ENCODE peak calls at places on chromosomes 4 and X, in five cellular contexts. One of them, this sample, is unnamed.

GRCh38 chr4:7785017-7785416 is 154.6 kb downstream of the AFAP1 start:
- DNase-seq in NCI-H1092: no peak
- DNase-seq in mucosa of descending colon: no peak
- DNase-seq in NCI-H82: no peak
- DNase-seq in GM13977: peak; percentile 17
- DNase-seq in this sample: no peak

GRCh38 chr4:101689220-101689619 is 101.3 kb upstream of the BANK1 start:
- DNase-seq in GM13977: no peak
- DNase-seq in mucosa of descending colon: no peak
- DNase-seq in NCI-H1092: no peak
- DNase-seq in NCI-H82: no peak
- DNase-seq in this sample: no peak

GRCh38 chrX:10615931-10616780 is 4.2 kb downstream of the MID1 start:
- DNase-seq in GM13977: peak; percentile 56
- DNase-seq in NCI-H1092: peak; percentile 24
- DNase-seq in NCI-H82: peak; percentile 60
- DNase-seq in mucosa of descending colon: no peak
- DNase-seq in this sample: no peak

GRCh38 chr4:169615467-169616106 is 3.2 kb upstream of the NEK1 start:
- DNase-seq in NCI-H1092: no peak
- DNase-seq in GM13977: no peak
- DNase-seq in NCI-H82: no peak
- DNase-seq in mucosa of descending colon: no peak
- DNase-seq in this sample: no peak

GRCh38 chrX:65933085-65933589 is 106.7 kb downstream of the VSIG4 start:
- DNase-seq in mucosa of descending colon: no peak
- DNase-seq in GM13977: no peak
- DNase-seq in NCI-H82: no peak
- DNase-seq in NCI-H1092: no peak
- DNase-seq in this sample: no peak

GRCh38 chrX:13688772-13689518 is at the start of gene RAB9A:
- DNase-seq in GM13977: peak; percentile 86
- DNase-seq in NCI-H1092: peak; percentile 65
- DNase-seq in NCI-H82: peak; percentile 87
- DNase-seq in mucosa of descending colon: peak; percentile 90
- DNase-seq in this sample: peak; percentile 21

GRCh38 chr4:55169352-55169959 is 44.1 kb upstream of the KDR start:
- DNase-seq in NCI-H1092: no peak
- DNase-seq in NCI-H82: no peak
- DNase-seq in mucosa of descending colon: no peak
- DNase-seq in GM13977: no peak
- DNase-seq in this sample: peak; percentile 61

GRCh38 chrX:148665001-148665400 is 164.6 kb downstream of the AFF2 start:
- DNase-seq in mucosa of descending colon: no peak
- DNase-seq in NCI-H1092: no peak
- DNase-seq in GM13977: no peak
- DNase-seq in NCI-H82: no peak
- DNase-seq in this sample: no peak

GRCh38 chr4:122673252-122673651 is 52.4 kb upstream of the IL21 start:
- DNase-seq in GM13977: no peak
- DNase-seq in NCI-H82: no peak
- DNase-seq in mucosa of descending colon: no peak
- DNase-seq in NCI-H1092: no peak
- DNase-seq in this sample: no peak

GRCh38 chr4:152460488-152460887 is 75.4 kb downstream of the FBXW7 start:
- DNase-seq in GM13977: peak; percentile 30
- DNase-seq in NCI-H1092: no peak
- DNase-seq in NCI-H82: no peak
- DNase-seq in mucosa of descending colon: no peak
- DNase-seq in this sample: no peak

GRCh38 chrX:139203681-139204575 is 326.6 kb upstream of the F9 start:
- DNase-seq in NCI-H82: peak; percentile 38
- DNase-seq in NCI-H1092: no peak
- DNase-seq in mucosa of descending colon: peak; percentile 48
- DNase-seq in GM13977: no peak
- DNase-seq in this sample: no peak

GRCh38 chr4:98334461-98334860 is 73.3 kb downstream of the RAP1GDS1 start:
- DNase-seq in NCI-H82: no peak
- DNase-seq in NCI-H1092: no peak
- DNase-seq in GM13977: no peak
- DNase-seq in mucosa of descending colon: no peak
- DNase-seq in this sample: no peak

GRCh38 chr4:184282895-184283654 is 65.4 kb upstream of the ENPP6 start:
- DNase-seq in NCI-H82: no peak
- DNase-seq in NCI-H1092: peak; percentile 9
- DNase-seq in mucosa of descending colon: no peak
- DNase-seq in GM13977: peak; percentile 71
- DNase-seq in this sample: peak; percentile 57

GRCh38 chrX:23334871-23335599 is 386 bp downstream of the PTCHD1 start:
- DNase-seq in mucosa of descending colon: no peak
- DNase-seq in NCI-H82: peak; percentile 26
- DNase-seq in GM13977: peak; percentile 23
- DNase-seq in NCI-H1092: peak; percentile 4
- DNase-seq in this sample: no peak

GRCh38 chr4:134141728-134142127 is 59.9 kb downstream of the PABPC4L start:
- DNase-seq in NCI-H1092: no peak
- DNase-seq in mucosa of descending colon: no peak
- DNase-seq in NCI-H82: no peak
- DNase-seq in GM13977: no peak
- DNase-seq in this sample: no peak

GRCh38 chr4:138488527-138488926 is 246.4 kb upstream of the SLC7A11 start:
- DNase-seq in mucosa of descending colon: no peak
- DNase-seq in NCI-H1092: no peak
- DNase-seq in NCI-H82: no peak
- DNase-seq in GM13977: no peak
- DNase-seq in this sample: no peak

GRCh38 chrX:13059269-13059668 is 14.8 kb upstream of the FAM9C start:
- DNase-seq in NCI-H1092: peak; percentile 12
- DNase-seq in mucosa of descending colon: no peak
- DNase-seq in GM13977: no peak
- DNase-seq in NCI-H82: no peak
- DNase-seq in this sample: no peak